ENCODE peak calls at places on chromosomes 4 and X, in four cellular contexts. J is naive thymus-derived CD4-positive, alpha-beta T cell; A is HCT116; K is BE2C. C is an unnamed sample. For H3K9me3, H3K27me3 and H3K4me1, the result is how much of the 10 kb centered on the place peaks cover.

GRCh38 chrX:120697053-120697452 is 67.2 kb upstream of the C1GALT1C1 start:
- DNase-seq in K (no peak), A (no peak), J (peak), C (no peak)

GRCh38 chrX:39464253-39464652 is 633.5 kb downstream of the BCOR start:
- DNase-seq in A (no peak), K (no peak), J (no peak), C (no peak)

GRCh38 chr4:3287271-3287971 is 5.4 kb upstream of the RGS12 start:
- DNase-seq in A (no peak), J (no peak), K (no peak), C (no peak)

GRCh38 chrX:106220177-106220576 is 52.1 kb downstream of the PWWP3B start:
- DNase-seq in K (no peak), A (no peak), J (no peak), C (peak)

GRCh38 chr4:136241221-136241986 is 1290.9 kb downstream of the PCDH18 start:
- DNase-seq in A (no peak), K (no peak), J (no peak), C (no peak)

GRCh38 chr4:137909910-137910309 is 332.2 kb downstream of the SLC7A11 start:
- DNase-seq in J (no peak), A (no peak), K (peak), C (peak)

GRCh38 chrX:102723456-102723855 is 2.9 kb downstream of the GPRASP3 start:
- DNase-seq in K (no peak), J (no peak), A (no peak), C (no peak)

GRCh38 chr4:156677136-156677535 is 294.5 kb downstream of the PDGFC start:
- DNase-seq in J (no peak), K (peak), A (peak), C (peak)

GRCh38 chrX:18448416-18448815 is 23.0 kb downstream of the CDKL5 start:
- DNase-seq in K (no peak), A (no peak), J (no peak), C (no peak)

GRCh38 chr4:138499627-138500026 is 257.5 kb upstream of the SLC7A11 start:
- DNase-seq in A (no peak), J (no peak), K (no peak), C (no peak)

GRCh38 chr4:140715121-140715520 is 41.1 kb downstream of the TBC1D9 start:
- DNase-seq in A (no peak), K (no peak), J (no peak), C (no peak)

GRCh38 chr4:177444911-177445736 is 2.9 kb upstream of the AGA start:
- DNase-seq in J (no peak), K (no peak), A (no peak), C (no peak)

GRCh38 chr4:150234246-150234645 is 156.0 kb downstream of the DCLK2 start:
- DNase-seq in K (no peak), J (no peak), A (no peak), C (no peak)

GRCh38 chrX:80354966-80355465 is 65.2 kb upstream of the TENT5D start:
- DNase-seq in J (no peak), K (no peak), A (no peak), C (no peak)

GRCh38 chrX:134999469-134999868 is 8.7 kb downstream of the SMIM10 start:
- DNase-seq in A (peak), K (no peak), J (no peak), C (no peak)

GRCh38 chrX:150361070-150361776 is 1.9 kb upstream of the MAMLD1 start:
- DNase-seq in J (peak), K (no peak), A (no peak), C (no peak)

GRCh38 chr4:150261571-150261970 is 183.3 kb downstream of the DCLK2 start:
- DNase-seq in A (no peak), J (no peak), K (no peak), C (no peak)

GRCh38 chr4:5980436-5981155 is 37.6 kb downstream of the C4orf50 start:
- DNase-seq in J (no peak), A (peak), K (peak), C (no peak)

GRCh38 chrX:132501606-132502005 is 12.8 kb upstream of the MBNL3 start:
- DNase-seq in J (no peak), K (no peak), A (no peak), C (peak)

GRCh38 chrX:46036508-46036907 is 508.7 kb downstream of the ZNF674 start:
- DNase-seq in J (no peak), K (no peak), A (no peak), C (no peak)

GRCh38 chrX:46029777-46030176 is 515.4 kb downstream of the ZNF674 start:
- DNase-seq in A (no peak), K (no peak), J (no peak), C (no peak)

GRCh38 chrX:46039526-46039925 is 505.7 kb downstream of the ZNF674 start:
- DNase-seq in J (no peak), K (no peak), A (no peak), C (no peak)

GRCh38 chrX:46040001-46040400 is 505.2 kb downstream of the ZNF674 start:
- DNase-seq in J (no peak), A (no peak), K (no peak), C (no peak)

GRCh38 chrX:46034868-46035267 is 510.4 kb downstream of the ZNF674 start:
- DNase-seq in A (no peak), K (no peak), J (no peak), C (no peak)
- H3K9me3 ChIP-seq in A (under half), K (under half), J (under half), C (under half)

DNA sequence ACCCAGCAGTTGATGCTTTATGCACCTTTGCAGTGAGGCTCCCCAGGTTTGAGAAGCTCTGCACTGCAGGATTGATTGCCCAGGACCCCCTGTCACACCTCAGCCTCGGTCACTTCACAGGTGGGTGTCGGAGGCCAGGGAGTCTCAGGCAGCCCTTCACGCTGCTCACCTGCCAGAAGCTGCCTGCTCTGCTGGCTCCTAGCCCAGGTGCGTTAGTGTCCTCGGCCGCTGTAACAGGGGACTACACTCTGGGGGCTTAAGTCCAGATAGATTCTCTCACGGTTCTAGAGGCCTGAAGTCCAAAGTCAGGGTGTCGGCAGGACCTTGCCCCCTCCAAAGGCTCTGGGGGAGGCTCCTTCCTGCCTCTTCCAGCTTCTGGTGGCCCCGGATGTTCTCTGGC is 79.9 kb downstream of the CPZ start:
- DNase-seq in A (no peak), K (no peak), J (no peak), C (no peak)
- H3K27me3 ChIP-seq in A (half or more), K (under half), J (under half), C (under half)

GRCh38 chr4:76977731-76978350 is 28.3 kb downstream of the SEPTIN11 start:
- DNase-seq in A (no peak), K (no peak), J (no peak), C (no peak)

GRCh38 chr4:76981649-76982048 is 32.1 kb downstream of the SEPTIN11 start:
- DNase-seq in K (no peak), J (no peak), A (no peak), C (no peak)

GRCh38 chr4:76979236-76979635 is 29.7 kb downstream of the SEPTIN11 start:
- DNase-seq in A (no peak), J (no peak), K (no peak), C (no peak)

GRCh38 chr4:76982638-76983579 is 33.4 kb downstream of the SEPTIN11 start:
- DNase-seq in A (no peak), K (no peak), J (no peak), C (no peak)

DNA sequence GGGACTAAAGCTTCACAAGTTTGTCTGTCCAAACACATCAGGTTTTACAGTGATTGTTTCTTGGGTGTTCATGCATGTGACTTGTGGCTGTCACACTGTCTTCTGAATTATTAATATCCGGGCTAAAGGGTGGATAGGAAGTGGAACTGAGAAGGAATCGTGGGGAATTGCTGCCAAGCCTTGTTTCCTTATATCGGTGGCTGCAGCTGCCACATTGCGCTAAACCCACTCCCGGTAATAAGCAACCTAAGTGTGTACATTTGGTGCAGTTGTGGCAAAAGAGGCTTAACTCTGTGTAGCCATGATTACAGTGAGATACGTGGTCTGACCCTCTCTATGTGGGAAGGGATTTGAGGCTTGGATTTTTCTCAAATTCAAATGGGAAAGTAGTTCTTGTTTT is 30.7 kb downstream of the SEPTIN11 start:
- DNase-seq in J (no peak), A (no peak), K (no peak), C (peak)
- H3K4me1 ChIP-seq in J (under half), A (under half), K (under half), C (half or more)

DNA sequence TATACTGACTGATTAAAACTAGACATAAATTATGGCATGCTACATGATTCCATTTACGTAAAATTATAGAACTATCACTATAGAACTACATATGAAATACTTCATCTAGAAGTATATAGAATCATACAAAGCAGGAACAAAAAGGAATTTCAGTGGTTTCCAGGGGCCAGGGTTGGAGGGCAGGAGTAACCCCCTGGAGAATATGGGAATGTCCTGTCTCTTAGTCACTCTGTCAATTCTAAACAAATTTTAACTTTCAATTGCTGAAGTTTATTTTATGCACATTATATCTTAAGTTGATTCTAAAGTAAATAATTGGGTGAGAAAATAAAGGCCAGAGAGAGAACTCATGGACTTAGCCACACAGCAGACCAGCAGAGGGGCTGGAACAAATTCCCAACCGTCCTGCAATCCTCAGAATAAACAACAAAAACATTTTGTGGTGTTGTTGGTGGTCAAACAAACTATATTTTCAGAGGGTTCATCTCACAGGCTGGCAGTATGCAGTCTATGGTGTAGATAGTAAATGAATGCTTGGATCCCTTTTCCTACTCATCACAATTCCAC is 476.9 kb upstream of the SLIT2 start:
- DNase-seq in A (no peak), J (no peak), K (no peak), C (no peak)
- H3K9me3 ChIP-seq in A (under half), J (under half), K (under half), C (under half)

DNA sequence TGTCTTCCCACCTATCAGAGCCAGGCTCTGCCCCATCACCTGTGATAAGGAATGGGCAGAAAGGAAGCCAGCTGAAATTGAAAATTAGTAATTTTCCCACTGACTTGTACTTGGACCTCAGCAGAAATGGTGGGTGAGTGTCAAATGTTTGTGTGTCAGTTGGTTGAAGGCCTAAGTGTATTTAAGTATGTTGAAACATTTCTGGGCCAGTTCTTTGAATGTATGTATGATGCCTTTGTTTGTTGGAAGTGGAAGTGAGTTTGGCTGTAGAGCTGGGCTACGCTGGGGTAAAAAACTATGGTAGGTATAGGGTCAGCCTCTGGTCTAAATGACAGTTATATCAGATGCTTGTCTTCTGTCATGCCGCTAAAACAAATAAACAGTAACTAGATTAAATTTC is 27.7 kb downstream of the JADE1 start:
- DNase-seq in A (no peak), J (no peak), K (no peak), C (no peak)
- H3K27me3 ChIP-seq in A (under half), J (under half), K (under half), C (under half)

GRCh38 chrX:136708348-136708747 is 60.4 kb downstream of the CD40LG start:
- DNase-seq in K (no peak), J (no peak), A (no peak), C (no peak)

GRCh38 chrX:136712631-136713030 is 64.7 kb downstream of the CD40LG start:
- DNase-seq in K (no peak), A (no peak), J (no peak), C (no peak)

GRCh38 chrX:136714626-136715599 is 65.8 kb downstream of the ARHGEF6 start:
- DNase-seq in A (no peak), J (no peak), K (no peak), C (no peak)

GRCh38 chrX:136710324-136710951 is 62.5 kb downstream of the CD40LG start:
- DNase-seq in J (no peak), A (no peak), K (no peak), C (no peak)

GRCh38 chrX:136711147-136711546 is 63.2 kb downstream of the CD40LG start:
- DNase-seq in K (peak), J (no peak), A (no peak), C (peak)
- H3K4me1 ChIP-seq in K (under half), J (under half), A (under half), C (under half)

DNA sequence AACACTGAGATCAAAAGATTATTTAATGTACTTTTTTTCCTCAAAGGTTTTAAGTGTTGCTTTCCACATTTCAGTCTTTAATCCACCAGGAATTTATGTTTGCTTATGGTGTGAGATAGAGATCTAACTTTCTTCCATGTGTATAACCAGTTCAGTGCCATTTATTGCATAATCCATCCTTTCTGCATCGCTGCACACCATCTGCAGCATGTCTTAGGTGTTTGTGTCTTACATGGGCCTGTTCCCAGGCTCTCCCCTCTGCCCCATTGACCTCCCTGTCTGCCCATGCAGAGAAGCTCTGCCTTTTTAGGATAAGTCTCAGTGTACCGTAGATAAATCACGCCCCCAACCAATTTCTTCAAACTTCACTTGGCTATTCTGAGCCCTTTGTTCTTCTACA is 30.3 kb downstream of the NSDHL start:
- DNase-seq in K (peak), J (no peak), A (no peak), C (no peak)
- H3K9me3 ChIP-seq in K (under half), J (under half), A (under half), C (under half)